ENCODE peak calls at places on chromosomes 2 and 18, in eight cellular contexts. L is cardiac fibroblast, T is GM06990, K is MCF 10A, G is DND-41, P is choroid plexus epithelial cell, M is H9, X is left lung. R is an unnamed sample.

GRCh38 chr2:237060518-237061312 is 25.0 kb upstream of the COPS8 start:
- DNase-seq in L (peak), T (peak), K (peak), G (peak), P (peak), M (peak), X (no peak), R (peak)

GRCh38 chr18:60157810-60158209 is 214.8 kb downstream of the MC4R start:
- DNase-seq in L (no peak), T (no peak), K (no peak), G (no peak), P (no peak), M (no peak), X (no peak), R (no peak)

GRCh38 chr2:177026253-177026652 is 186.3 kb upstream of the HNRNPA3 start:
- DNase-seq in L (no peak), T (no peak), K (no peak), G (no peak), P (no peak), M (no peak), X (no peak), R (no peak)

GRCh38 chr18:23065234-23065806 is 70.0 kb upstream of the CABLES1 start:
- DNase-seq in L (no peak), T (no peak), K (no peak), G (no peak), P (no peak), M (no peak), X (no peak), R (no peak)

GRCh38 chr18:10453885-10454772 is at the start of gene APCDD1:
- DNase-seq in L (peak), T (no peak), K (no peak), G (peak), P (no peak), M (peak), X (peak), R (peak)

GRCh38 chr2:60316381-60317028 is 236.9 kb downstream of the BCL11A start:
- DNase-seq in L (no peak), T (no peak), K (no peak), G (no peak), P (no peak), M (peak), X (no peak), R (no peak)

GRCh38 chr2:127162261-127163089 is 55.5 kb upstream of the BIN1 start:
- DNase-seq in L (no peak), T (no peak), K (no peak), G (no peak), P (no peak), M (no peak), X (no peak), R (no peak)

GRCh38 chr2:20916604-20917286 is 93.8 kb upstream of the LDAH start:
- DNase-seq in L (peak), T (no peak), K (peak), G (no peak), P (peak), M (peak), X (no peak), R (no peak)

GRCh38 chr18:44943201-44943881 is 262.7 kb downstream of the SETBP1 start:
- DNase-seq in L (peak), T (no peak), K (no peak), G (no peak), P (peak), M (peak), X (no peak), R (no peak)

GRCh38 chr2:216292886-216293291 is 79.4 kb downstream of the MARCHF4 start:
- DNase-seq in L (peak), T (no peak), K (peak), G (no peak), P (no peak), M (no peak), X (no peak), R (no peak)

GRCh38 chr18:4352746-4353522 is 102.2 kb downstream of the DLGAP1 start:
- DNase-seq in L (no peak), T (no peak), K (no peak), G (no peak), P (no peak), M (no peak), X (no peak), R (no peak)

GRCh38 chr2:105243961-105244360 is 2.4 kb downstream of the GPR45 start:
- DNase-seq in L (no peak), T (no peak), K (no peak), G (peak), P (no peak), M (peak), X (no peak), R (no peak)

GRCh38 chr2:8306530-8307351 is 375.1 kb upstream of the ID2 start:
- DNase-seq in L (peak), T (no peak), K (peak), G (no peak), P (peak), M (peak), X (no peak), R (no peak)

GRCh38 chr2:195495356-195495755 is 161.7 kb upstream of the SLC39A10 start:
- DNase-seq in L (no peak), T (no peak), K (no peak), G (peak), P (no peak), M (no peak), X (no peak), R (no peak)

DNA sequence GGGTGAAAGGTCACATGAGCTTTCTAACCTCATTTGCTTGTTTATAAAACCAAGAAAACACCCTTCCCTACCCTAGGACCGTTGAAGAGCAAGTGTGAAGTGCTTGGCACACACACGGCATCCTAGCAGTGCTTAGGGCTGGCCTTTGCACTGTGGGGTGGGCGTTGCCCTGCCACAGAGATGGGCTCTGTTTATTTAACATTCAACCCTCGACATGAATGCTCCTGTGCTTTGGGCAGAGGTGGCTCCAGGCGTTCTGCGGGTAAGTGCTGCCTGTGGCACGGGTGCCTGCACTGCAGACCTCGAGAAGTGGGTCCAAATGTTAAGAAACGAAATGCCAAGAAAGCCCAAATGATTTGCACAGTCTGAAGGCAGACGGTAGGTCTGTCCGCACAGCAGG is 170.1 kb downstream of the FHOD3 start:
- DNase-seq in L (no peak), T (no peak), K (no peak), G (no peak), P (no peak), M (no peak), X (no peak), R (no peak)
- TF ChIP-seq CTCF in L (no peak), T (no peak), K (no peak), G (no peak), P (no peak), M (no peak), X (no peak), R (no peak)

GRCh38 chr18:76426738-76427305 is 68.2 kb downstream of the ZNF516 start:
- DNase-seq in L (no peak), T (no peak), K (peak), G (peak), P (peak), M (peak), X (peak), R (no peak)
- TF ChIP-seq CTCF in L (peak), T (peak), K (peak), G (peak), P (peak), M (peak), X (peak), R (peak)

GRCh38 chr2:166138144-166138543 is 10.3 kb upstream of the SCN1A start:
- DNase-seq in L (no peak), T (no peak), K (no peak), G (no peak), P (no peak), M (no peak), X (no peak), R (no peak)
- TF ChIP-seq CTCF in L (no peak), T (no peak), K (no peak), G (no peak), P (no peak), M (no peak), X (no peak), R (no peak)

DNA sequence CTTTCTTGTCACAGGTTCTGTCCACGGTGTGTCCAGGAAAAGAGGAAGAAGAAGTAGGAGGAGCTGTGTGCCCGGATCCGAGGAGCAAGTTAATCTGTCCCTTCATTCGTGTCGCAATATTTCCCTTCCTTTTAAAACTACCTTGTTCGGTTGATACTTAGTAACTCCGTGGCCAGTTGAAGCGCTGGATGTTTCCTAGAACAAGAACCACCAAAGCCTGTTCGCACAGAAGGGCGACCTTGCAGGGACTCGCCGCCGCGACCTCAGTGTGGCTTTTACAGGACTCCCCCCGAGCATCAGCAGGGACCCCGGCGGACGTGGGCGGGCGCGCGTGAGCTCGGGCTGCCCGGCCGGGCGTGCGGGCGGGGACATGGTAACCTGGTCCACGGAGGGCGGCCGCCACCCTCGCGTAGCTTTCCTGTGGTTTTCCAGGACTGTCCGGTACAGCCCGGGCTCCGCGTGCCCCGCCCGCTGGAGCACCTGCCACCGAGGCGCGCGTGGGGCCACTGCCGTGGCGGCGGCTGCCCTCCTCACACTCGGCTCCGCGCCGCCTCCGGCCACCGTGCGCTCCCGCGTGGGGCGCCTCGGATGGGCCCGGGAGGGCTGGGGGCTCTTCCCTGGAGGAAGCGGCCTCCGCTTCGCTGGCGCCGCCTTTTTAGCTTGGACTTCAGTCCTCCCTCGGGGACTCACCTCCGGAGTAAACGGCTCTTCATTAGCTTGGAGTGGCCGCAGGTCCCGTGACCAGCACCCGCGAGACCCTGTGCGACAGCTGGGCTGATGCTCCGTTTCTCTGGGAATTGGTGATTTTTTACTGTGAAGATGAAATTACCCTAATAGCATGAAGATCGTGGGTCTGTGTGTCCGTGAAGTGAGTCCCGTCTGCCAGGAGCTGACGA is 9.2 kb upstream of the D2HGDH start:
- DNase-seq in L (no peak), T (no peak), K (no peak), G (no peak), P (no peak), M (no peak), X (no peak), R (no peak)
- TF ChIP-seq CTCF in L (no peak), T (no peak), K (no peak), G (no peak), P (no peak), M (no peak), X (no peak), R (no peak)

GRCh38 chr2:143205106-143205764 is 76.0 kb downstream of the ARHGAP15 start:
- DNase-seq in L (peak), T (no peak), K (peak), G (no peak), P (peak), M (no peak), X (no peak), R (no peak)
- TF ChIP-seq CTCF in L (peak), T (peak), K (peak), G (peak), P (peak), M (peak), X (no peak), R (no peak)

DNA sequence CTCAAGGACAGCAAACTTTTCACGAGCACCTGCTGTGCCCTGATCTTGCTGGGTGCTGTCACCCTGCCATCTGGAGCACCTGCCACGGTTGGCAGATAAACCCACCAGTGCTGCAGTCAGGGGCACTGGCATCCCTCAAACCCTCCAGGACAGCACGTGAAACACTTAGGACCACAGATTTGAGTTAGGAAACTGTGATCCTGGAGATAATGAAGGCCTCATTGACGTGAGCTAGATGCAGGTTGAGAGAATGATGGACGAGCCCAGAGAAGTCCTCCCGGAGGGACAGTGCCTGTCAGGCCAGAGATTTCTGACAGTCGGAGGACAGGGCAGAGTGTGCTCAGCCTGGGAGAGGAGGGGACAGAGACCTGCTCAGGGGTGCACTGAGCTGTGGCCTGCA is 104.2 kb upstream of the RAB12 start:
- DNase-seq in L (no peak), T (no peak), K (no peak), G (no peak), P (no peak), M (no peak), X (no peak), R (no peak)
- TF ChIP-seq CTCF in L (no peak), T (no peak), K (no peak), G (no peak), P (no peak), M (no peak), X (no peak), R (no peak)

DNA sequence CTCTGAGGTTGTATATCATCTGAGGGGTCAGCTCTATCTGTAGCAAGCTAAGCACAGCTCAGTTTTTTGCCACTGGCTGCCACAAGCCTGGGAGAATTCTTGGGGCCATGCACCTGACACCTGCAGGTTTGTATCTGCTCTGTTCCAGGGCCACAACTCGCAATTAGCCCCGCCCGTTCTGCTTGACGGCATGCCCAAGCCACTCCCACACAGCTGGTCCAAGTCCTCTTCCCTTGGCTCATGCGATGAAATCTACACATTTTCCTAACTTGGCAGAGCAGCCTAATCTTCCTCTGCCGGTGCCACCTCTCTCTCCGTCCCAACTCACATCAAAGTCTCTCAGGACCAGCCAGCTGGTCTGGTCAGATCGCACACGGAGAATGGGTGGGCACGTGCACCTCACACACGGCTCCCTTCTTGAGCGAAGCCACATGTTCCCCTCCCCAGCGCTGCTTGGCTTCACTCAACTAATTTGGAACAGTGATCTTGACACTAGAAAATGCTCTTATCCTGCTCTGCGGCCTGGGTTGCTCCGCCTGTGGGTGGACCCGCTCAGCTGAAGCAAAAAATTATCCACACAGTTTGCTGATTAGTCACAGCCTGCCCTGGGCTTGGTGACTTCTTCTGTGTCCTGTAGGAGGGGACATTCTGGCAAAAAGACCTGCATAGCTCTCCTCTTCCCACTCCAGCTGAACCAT is 176.6 kb downstream of the NRP2 start:
- DNase-seq in L (peak), T (peak), K (no peak), G (no peak), P (no peak), M (no peak), X (no peak), R (no peak)
- TF ChIP-seq CTCF in L (no peak), T (peak), K (no peak), G (no peak), P (no peak), M (no peak), X (no peak), R (no peak)

R was measured in GM13976.